ENCODE peak calls at places on chromosomes 1 and 21, in five cellular contexts. Z is left cardiac atrium; K is stimulated activated CD4-positive, alpha-beta T cell treated with anti-CD3 and anti-CD28 coated beads, Interleukin-15, amount 100 ng/mL, for 1 hour; F is Calu3; P is activated CD4-positive, alpha-beta T cell treated with anti-CD3 and anti-CD28 coated beads, Interleukin-2, amount 50 U/mL, for 1 hour. D is an unnamed sample.

GRCh38 chr1:210688482-210689233 is 360.0 kb downstream of the HHAT start:
- DNase-seq in P (no peak), K (no peak), Z (no peak), F (no peak), D (no peak)

GRCh38 chr1:114063544-114063943 is 84.3 kb downstream of the OLFML3 start:
- DNase-seq in Z (no peak), F (no peak), K (no peak), P (no peak), D (no peak)

GRCh38 chr1:30522031-30523004 is 201.1 kb downstream of the MATN1 start:
- DNase-seq in F (no peak), Z (peak), K (no peak), P (no peak), D (no peak)

GRCh38 chr21:28334407-28334806 is 658.3 kb downstream of the LTN1 start:
- DNase-seq in P (no peak), F (no peak), K (no peak), Z (no peak), D (no peak)

GRCh38 chr21:38129711-38130110 is 127.1 kb upstream of the KCNJ15 start:
- DNase-seq in Z (no peak), P (no peak), K (no peak), F (no peak), D (no peak)

GRCh38 chr1:54409156-54410142 is 3.3 kb upstream of the SSBP3 start:
- DNase-seq in F (no peak), Z (no peak), K (no peak), P (no peak), D (peak)

GRCh38 chr1:78607944-78608343 is 12.3 kb upstream of the IFI44L start:
- DNase-seq in F (no peak), P (no peak), Z (no peak), K (no peak), D (peak)

GRCh38 chr21:25934771-25935224 is 200.0 kb downstream of the GABPA start:
- DNase-seq in Z (peak), P (no peak), K (no peak), F (peak), D (no peak)

GRCh38 chr21:39799178-39799577 is 54.2 kb downstream of the IGSF5 start:
- DNase-seq in P (no peak), Z (peak), K (no peak), F (no peak), D (no peak)

GRCh38 chr1:85544689-85545203 is 35.8 kb upstream of the CCN1 start:
- DNase-seq in Z (no peak), K (no peak), F (peak), P (no peak), D (no peak)

GRCh38 chr1:222644649-222645005 is 26.7 kb downstream of the MIA3 start:
- DNase-seq in K (no peak), Z (no peak), P (peak), F (no peak), D (no peak)

GRCh38 chr1:29330856-29331255 is 94.5 kb downstream of the PTPRU start:
- DNase-seq in K (no peak), Z (no peak), P (no peak), F (no peak), D (no peak)

GRCh38 chr1:100642826-100643225 is 76.7 kb upstream of the VCAM1 start:
- DNase-seq in K (no peak), Z (no peak), F (no peak), P (no peak), D (no peak)

GRCh38 chr1:171122299-171122698 is 31.6 kb downstream of the FMO3 start:
- DNase-seq in F (no peak), K (no peak), Z (no peak), P (no peak), D (no peak)

GRCh38 chr1:86504130-86504479 is 35.4 kb downstream of the CLCA1 start:
- DNase-seq in Z (no peak), K (no peak), P (no peak), F (no peak), D (no peak)

GRCh38 chr1:227942716-227943261 is 4.9 kb downstream of the WNT9A start:
- DNase-seq in P (no peak), F (no peak), Z (no peak), K (no peak), D (no peak)

GRCh38 chr1:160328171-160328570 is 14.9 kb downstream of the COPA start:
- DNase-seq in K (no peak), P (no peak), F (no peak), Z (no peak), D (no peak)

GRCh38 chr21:41256771-41257702 is 59.6 kb upstream of the FAM3B start:
- DNase-seq in K (no peak), Z (no peak), F (no peak), P (no peak), D (no peak)

D was measured in DND-41.